ENCODE peak calls at places on chromosomes 7 and 10, in four cellular contexts. Q, E, Y and S are unnamed samples.

GRCh38 chr10:131742371-131743000 is 158.3 kb upstream of the PPP2R2D start:
- DNase-seq in Q (no peak), E (no peak), Y (no peak), S (no peak)

GRCh38 chr10:71817831-71818268 is 33.2 kb downstream of the PSAP start:
- DNase-seq in Q (no peak), E (no peak), Y (no peak), S (no peak)

GRCh38 chr10:4188406-4188805 is 403.4 kb upstream of the KLF6 start:
- DNase-seq in Q (no peak), E (no peak), Y (no peak), S (no peak)

GRCh38 chr10:117548191-117548668 is 5.7 kb downstream of the EMX2 start:
- DNase-seq in Q (no peak), E (no peak), Y (no peak), S (no peak)

GRCh38 chr7:1136841-1137516 is 23.0 kb downstream of the ZFAND2A start:
- DNase-seq in Q (no peak), E (no peak), Y (no peak), S (peak)

GRCh38 chr10:36341466-36341865 is 699.4 kb upstream of the FZD8 start:
- DNase-seq in Q (no peak), E (no peak), Y (no peak), S (no peak)

GRCh38 chr10:4028027-4028471 is 243.0 kb upstream of the KLF6 start:
- DNase-seq in Q (no peak), E (no peak), Y (no peak), S (no peak)

GRCh38 chr7:45469103-45469502 is 105.1 kb upstream of the ADCY1 start:
- DNase-seq in Q (no peak), E (peak), Y (no peak), S (no peak)

GRCh38 chr10:5488272-5489161 is 10.9 kb downstream of the CALML5 start:
- DNase-seq in Q (no peak), E (no peak), Y (no peak), S (no peak)

GRCh38 chr10:121865554-121865953 is 62.3 kb downstream of the ATE1 start:
- DNase-seq in Q (no peak), E (no peak), Y (peak), S (peak)

GRCh38 chr10:11328264-11329054 is 283.0 kb downstream of the USP6NL start:
- DNase-seq in Q (no peak), E (no peak), Y (no peak), S (no peak)

GRCh38 chr7:106770191-106770590 is 94.9 kb upstream of the PIK3CG start:
- DNase-seq in Q (no peak), E (peak), Y (no peak), S (no peak)

GRCh38 chr7:134574322-134574721 is 25.4 kb downstream of the AKR1B15 start:
- DNase-seq in Q (no peak), E (no peak), Y (no peak), S (no peak)

GRCh38 chr7:22952306-22953011 is 61.5 kb downstream of the HYCC1 start:
- DNase-seq in Q (no peak), E (no peak), Y (no peak), S (no peak)

GRCh38 chr7:1865809-1866255 is 195.8 kb downstream of the ELFN1 start:
- DNase-seq in Q (no peak), E (no peak), Y (no peak), S (no peak)

GRCh38 chr10:104038537-104038936 is 47.1 kb downstream of the COL17A1 start:
- DNase-seq in Q (no peak), E (no peak), Y (no peak), S (no peak)

GRCh38 chr10:117632406-117632805 is 89.9 kb downstream of the EMX2 start:
- DNase-seq in Q (no peak), E (no peak), Y (no peak), S (no peak)

GRCh38 chr7:69517985-69518731 is 80.1 kb upstream of the AUTS2 start:
- DNase-seq in Q (peak), E (no peak), Y (no peak), S (no peak)

GRCh38 chr7:118280319-118281012 is 56.0 kb downstream of the ANKRD7 start:
- DNase-seq in Q (no peak), E (no peak), Y (peak), S (no peak)